ENCODE peak calls at places on chromosomes 3 and 15, in seven cellular contexts. One of them, this sample, is unnamed.

GRCh38 chr3:197882580-197882979 is 67.4 kb upstream of the RPL35A start:
- DNase-seq in upper lobe of left lung: no peak
- DNase-seq in mammary epithelial cell: no peak
- DNase-seq in SHP77 treated with DMSO at 0.1 percent for 48 hours: no peak
- DNase-seq in skeletal muscle cell: no peak
- DNase-seq in fibroblast of lung: no peak
- DNase-seq in midbrain: no peak
- DNase-seq in this sample: no peak

GRCh38 chr15:32802296-32802936 is 84.6 kb downstream of the GREM1 start:
- DNase-seq in upper lobe of left lung: no peak
- DNase-seq in mammary epithelial cell: peak; percentile 62
- DNase-seq in SHP77 treated with DMSO at 0.1 percent for 48 hours: no peak
- DNase-seq in skeletal muscle cell: peak; percentile 93
- DNase-seq in fibroblast of lung: peak; percentile 99
- DNase-seq in midbrain: no peak
- DNase-seq in this sample: peak; percentile 88

GRCh38 chr3:48592519-48593087 is 2.5 kb downstream of the COL7A1 start:
- DNase-seq in upper lobe of left lung: no peak
- DNase-seq in mammary epithelial cell: no peak
- DNase-seq in SHP77 treated with DMSO at 0.1 percent for 48 hours: no peak
- DNase-seq in skeletal muscle cell: no peak
- DNase-seq in fibroblast of lung: no peak
- DNase-seq in midbrain: no peak
- DNase-seq in this sample: no peak

GRCh38 chr15:62124176-62124952 is 40.7 kb downstream of the C2CD4B start:
- DNase-seq in upper lobe of left lung: no peak
- DNase-seq in mammary epithelial cell: no peak
- DNase-seq in SHP77 treated with DMSO at 0.1 percent for 48 hours: peak; percentile 64
- DNase-seq in skeletal muscle cell: no peak
- DNase-seq in fibroblast of lung: peak; percentile 53
- DNase-seq in midbrain: no peak
- DNase-seq in this sample: no peak

GRCh38 chr15:43070249-43070648 is 35.6 kb downstream of the UBR1 start:
- DNase-seq in upper lobe of left lung: no peak
- DNase-seq in mammary epithelial cell: no peak
- DNase-seq in SHP77 treated with DMSO at 0.1 percent for 48 hours: no peak
- DNase-seq in skeletal muscle cell: no peak
- DNase-seq in fibroblast of lung: no peak
- DNase-seq in midbrain: no peak
- DNase-seq in this sample: no peak

GRCh38 chr3:129278970-129279906 is 568 bp downstream of the HMCES start:
- DNase-seq in upper lobe of left lung: peak; percentile 36
- DNase-seq in mammary epithelial cell: peak; percentile 78
- DNase-seq in SHP77 treated with DMSO at 0.1 percent for 48 hours: peak; percentile 28
- DNase-seq in skeletal muscle cell: peak; percentile 39
- DNase-seq in fibroblast of lung: peak; percentile 81
- DNase-seq in midbrain: no peak
- DNase-seq in this sample: no peak

GRCh38 chr3:156474560-156475389 is 80.1 kb downstream of the SSR3 start:
- DNase-seq in upper lobe of left lung: no peak
- DNase-seq in mammary epithelial cell: no peak
- DNase-seq in SHP77 treated with DMSO at 0.1 percent for 48 hours: no peak
- DNase-seq in skeletal muscle cell: no peak
- DNase-seq in fibroblast of lung: peak; percentile 29
- DNase-seq in midbrain: no peak
- DNase-seq in this sample: no peak

GRCh38 chr3:187783098-187783497 is 37.8 kb upstream of the BCL6 start:
- DNase-seq in upper lobe of left lung: peak; percentile 75
- DNase-seq in mammary epithelial cell: peak; percentile 92
- DNase-seq in SHP77 treated with DMSO at 0.1 percent for 48 hours: no peak
- DNase-seq in skeletal muscle cell: peak; percentile 84
- DNase-seq in fibroblast of lung: peak; percentile 99
- DNase-seq in midbrain: no peak
- DNase-seq in this sample: peak; percentile 84

GRCh38 chr3:64457811-64458210 is 230.0 kb downstream of the ADAMTS9 start:
- DNase-seq in upper lobe of left lung: no peak
- DNase-seq in mammary epithelial cell: no peak
- DNase-seq in SHP77 treated with DMSO at 0.1 percent for 48 hours: no peak
- DNase-seq in skeletal muscle cell: no peak
- DNase-seq in fibroblast of lung: peak; percentile 72
- DNase-seq in midbrain: no peak
- DNase-seq in this sample: no peak

GRCh38 chr3:52330194-52330805 is 14.2 kb downstream of the DNAH1 start:
- DNase-seq in upper lobe of left lung: no peak
- DNase-seq in mammary epithelial cell: no peak
- DNase-seq in SHP77 treated with DMSO at 0.1 percent for 48 hours: no peak
- DNase-seq in skeletal muscle cell: no peak
- DNase-seq in fibroblast of lung: no peak
- DNase-seq in midbrain: no peak
- DNase-seq in this sample: no peak

GRCh38 chr3:180546863-180547262 is 55.1 kb upstream of the TTC14 start:
- DNase-seq in upper lobe of left lung: no peak
- DNase-seq in mammary epithelial cell: no peak
- DNase-seq in SHP77 treated with DMSO at 0.1 percent for 48 hours: no peak
- DNase-seq in skeletal muscle cell: no peak
- DNase-seq in fibroblast of lung: no peak
- DNase-seq in midbrain: no peak
- DNase-seq in this sample: no peak

GRCh38 chr15:99604865-99605264 is 39.1 kb downstream of the MEF2A start:
- DNase-seq in upper lobe of left lung: no peak
- DNase-seq in mammary epithelial cell: no peak
- DNase-seq in SHP77 treated with DMSO at 0.1 percent for 48 hours: no peak
- DNase-seq in skeletal muscle cell: no peak
- DNase-seq in fibroblast of lung: no peak
- DNase-seq in midbrain: no peak
- DNase-seq in this sample: no peak